ENCODE peak calls at places on chromosomes 7 and 10, in ten cellular contexts. Z is activated CD8-positive, alpha-beta memory T cell treated with anti-CD3 and anti-CD28 coated beads for 48 hours; G is mesendoderm; H is transverse colon; R is activated naive CD8-positive, alpha-beta T cell treated with anti-CD3 and anti-CD28 coated beads for 36 hours; C is BJ; N is ACHN; D is NCI-H1105 treated with DMSO at 0.1 percent for 48 hours; Y is T-helper 2 cell; Q is T47D. I is an unnamed sample.
A peak's percentile ranks its signal among the peaks of the same experiment; 100 is the strongest.

GRCh38 chr10:28367865-28368541 is 65.1 kb upstream of the MPP7 start:
- DNase-seq in Q (no peak), G (no peak), C (no peak), H (peak; percentile 31), Y (peak; percentile 90), N (no peak), D (no peak), R (peak; percentile 65), Z (no peak), I (no peak)

GRCh38 chr7:14807498-14807897 is 95.1 kb downstream of the DGKB start:
- DNase-seq in D (no peak), R (no peak), H (no peak), Y (no peak), Q (no peak), Z (no peak), G (no peak), C (no peak), N (no peak), I (no peak)

GRCh38 chr10:91711885-91712284 is 79.0 kb upstream of the PPP1R3C start:
- DNase-seq in G (no peak), C (no peak), D (no peak), H (no peak), N (no peak), Y (no peak), R (no peak), Q (no peak), Z (no peak), I (no peak)

GRCh38 chr10:71600856-71601255 is 118.7 kb downstream of the C10orf105 start:
- DNase-seq in R (peak; percentile 22), G (no peak), C (peak; percentile 59), Q (no peak), Z (no peak), Y (no peak), D (no peak), H (no peak), N (no peak), I (no peak)

GRCh38 chr7:50355817-50356178 is 51.3 kb downstream of the IKZF1 start:
- DNase-seq in Q (no peak), H (no peak), Z (no peak), C (no peak), R (no peak), N (no peak), D (no peak), G (peak; percentile 59), Y (no peak), I (peak; percentile 63)

GRCh38 chr10:37467246-37467645 is 341.8 kb downstream of the ANKRD30A start:
- DNase-seq in Y (no peak), Z (no peak), N (no peak), G (no peak), Q (no peak), D (no peak), H (no peak), R (no peak), C (no peak), I (no peak)

GRCh38 chr10:129531195-129531968 is 64.3 kb downstream of the MGMT start:
- DNase-seq in H (no peak), G (peak; percentile 90), R (no peak), Y (no peak), Q (peak; percentile 60), D (no peak), C (peak; percentile 11), Z (no peak), N (peak; percentile 91), I (peak; percentile 71)

GRCh38 chr7:80453699-80454340 is 58.0 kb downstream of the GNAT3 start:
- DNase-seq in Y (no peak), Q (no peak), Z (no peak), G (peak; percentile 12), N (peak; percentile 49), C (no peak), R (no peak), D (peak; percentile 19), H (no peak), I (peak; percentile 1)

GRCh38 chr10:132418520-132419416 is 21.8 kb downstream of the PWWP2B start:
- DNase-seq in Y (no peak), Q (peak; percentile 89), C (no peak), N (no peak), R (no peak), G (peak; percentile 95), Z (no peak), H (peak; percentile 93), D (no peak), I (peak; percentile 96)

I was measured in H7.